ENCODE peak calls at places on chromosomes 1 and 21, in eight cellular contexts. A, D, N, Q, C, X, I and T are unnamed samples. For H3K27me3, the result is how much of the 10 kb centered on the place peaks cover.

GRCh38 chr1:186680031-186681012 is at the start of gene PTGS2:
- DNase-seq in A (peak), C (peak), I (peak), N (peak), D (peak), X (peak), Q (peak), T (peak)

GRCh38 chr1:34460193-34460592 is 283.5 kb downstream of the C1orf94 start:
- DNase-seq in C (peak), A (no peak), X (no peak), D (no peak), Q (peak), N (no peak), I (peak), T (peak)

GRCh38 chr1:58861510-58861909 is 77.7 kb upstream of the JUN start:
- DNase-seq in D (no peak), C (no peak), A (no peak), X (no peak), Q (no peak), N (peak), I (no peak), T (no peak)

GRCh38 chr1:44168520-44169098 is 27.2 kb upstream of the KLF18 start:
- DNase-seq in D (no peak), N (no peak), I (no peak), C (no peak), X (no peak), Q (no peak), A (no peak), T (no peak)

GRCh38 chr1:228809621-228810313 is 74.5 kb downstream of the RHOU start:
- DNase-seq in Q (peak), X (no peak), D (no peak), N (peak), C (no peak), I (no peak), A (peak), T (no peak)

GRCh38 chr1:8745749-8746390 is 71.6 kb downstream of the RERE start:
- DNase-seq in N (no peak), I (no peak), C (no peak), A (no peak), D (no peak), X (no peak), Q (no peak), T (no peak)

GRCh38 chr21:45870851-45871615 is 110.5 kb upstream of the COL6A1 start:
- DNase-seq in I (no peak), X (peak), D (no peak), Q (peak), A (no peak), N (no peak), C (no peak), T (no peak)

GRCh38 chr1:174058639-174059038 is 36.5 kb upstream of the RC3H1 start:
- DNase-seq in A (no peak), D (no peak), I (no peak), Q (no peak), X (no peak), N (no peak), C (no peak), T (no peak)

GRCh38 chr1:182584746-182585145 is 4.3 kb downstream of the RNASEL start:
- DNase-seq in D (no peak), I (no peak), X (no peak), A (no peak), Q (no peak), C (no peak), N (no peak), T (no peak)

GRCh38 chr21:34524671-34525601 is 12.9 kb upstream of the KCNE1 start:
- DNase-seq in I (peak), X (no peak), A (no peak), Q (peak), N (no peak), D (no peak), C (no peak), T (peak)

GRCh38 chr1:45299981-45300668 is 26.6 kb upstream of the HPDL start:
- DNase-seq in Q (peak), N (peak), X (no peak), D (peak), I (peak), A (no peak), C (peak), T (peak)

GRCh38 chr1:181704556-181704955 is 221.2 kb downstream of the CACNA1E start:
- DNase-seq in C (no peak), D (no peak), X (no peak), N (no peak), I (peak), Q (no peak), A (no peak), T (no peak)

GRCh38 chr1:232463226-232463625 is 166.7 kb downstream of the SIPA1L2 start:
- DNase-seq in I (no peak), A (no peak), X (no peak), D (no peak), Q (no peak), N (no peak), C (no peak), T (no peak)

GRCh38 chr1:8817413-8818324 is at the start of gene RERE:
- DNase-seq in N (peak), C (peak), A (peak), D (peak), I (peak), X (peak), Q (peak), T (peak)

GRCh38 chr21:42111811-42112210 is 40.7 kb downstream of the UMODL1 start:
- DNase-seq in C (no peak), A (no peak), Q (no peak), X (peak), D (no peak), N (no peak), I (no peak), T (no peak)

GRCh38 chr1:226308166-226308722 is 720 bp downstream of the LIN9 start:
- DNase-seq in N (no peak), D (peak), Q (no peak), X (no peak), I (peak), C (no peak), A (peak), T (peak)

GRCh38 chr1:241776911-241777310 is 71.1 kb upstream of the EXO1 start:
- DNase-seq in A (no peak), X (no peak), N (no peak), D (no peak), I (no peak), Q (no peak), C (no peak), T (no peak)

GRCh38 chr1:8723010-8723409 is 94.4 kb downstream of the RERE start:
- DNase-seq in N (no peak), X (no peak), A (no peak), D (no peak), Q (no peak), C (no peak), I (no peak), T (no peak)

GRCh38 chr1:186763107-186763506 is 65.6 kb upstream of the PLA2G4A start:
- DNase-seq in X (no peak), C (no peak), A (no peak), Q (no peak), D (no peak), N (no peak), I (no peak), T (no peak)

GRCh38 chr1:1511533-1512285 is at the start of gene ATAD3A:
- DNase-seq in X (peak), C (peak), D (peak), Q (peak), A (peak), N (peak), I (peak), T (peak)
- TF ChIP-seq CTCF in X (no peak), C (no peak), D (no peak), Q (no peak), A (no peak), N (no peak), I (no peak), T (no peak)

DNA sequence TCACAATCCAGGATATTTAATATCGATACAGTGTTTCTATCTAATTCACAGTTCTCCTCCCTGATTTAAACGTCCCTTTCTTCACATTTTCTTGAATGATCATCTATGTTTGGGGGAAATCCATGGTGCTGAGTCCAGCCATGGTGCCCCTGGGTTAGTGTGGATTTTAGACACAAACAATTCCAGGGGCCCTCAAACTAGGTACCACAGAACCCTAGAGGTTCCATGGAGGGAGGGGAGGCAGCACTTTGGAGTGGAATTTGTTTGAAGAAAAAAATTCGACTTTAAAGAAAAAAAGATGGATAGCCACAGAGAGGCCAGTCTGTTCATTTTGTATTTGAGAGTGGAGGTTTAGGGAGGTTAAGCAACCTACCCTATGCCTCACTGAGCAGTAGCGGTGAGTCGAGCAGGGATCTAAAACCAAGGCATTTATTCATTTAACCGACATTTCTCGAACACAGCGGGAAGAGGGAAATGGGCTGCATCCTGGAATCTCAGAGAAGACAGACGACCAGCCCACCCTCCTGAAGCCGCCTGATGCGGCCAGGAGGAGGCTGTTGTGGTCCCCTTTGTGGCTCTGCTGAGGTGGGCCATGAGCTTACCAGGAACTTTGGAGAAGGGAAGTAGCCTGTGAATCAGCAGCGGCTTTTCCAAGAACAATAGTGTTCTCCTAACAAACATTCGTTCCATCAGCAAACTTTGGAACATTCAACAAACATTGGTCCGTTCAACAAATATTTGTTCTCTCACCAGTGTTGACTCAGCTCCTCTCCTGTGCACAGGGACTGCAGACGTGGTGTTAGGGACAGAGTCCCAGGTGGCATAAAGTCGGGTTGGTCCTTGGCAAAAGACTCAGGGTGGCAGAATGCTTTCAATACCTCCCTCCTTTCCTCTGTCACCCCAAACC is 103.5 kb upstream of the ZBTB40 start:
- DNase-seq in X (no peak), I (no peak), C (no peak), N (no peak), A (no peak), D (no peak), Q (no peak), T (no peak)
- H3K27me3 ChIP-seq in X (half or more), I (under half), C (under half), N (under half), A (under half), D (under half), Q (under half), T (under half)

GRCh38 chr1:941027-941587 is 17.4 kb downstream of the SAMD11 start:
- DNase-seq in X (no peak), I (no peak), A (no peak), C (no peak), Q (no peak), N (no peak), D (peak), T (no peak)
- H3K4me3 ChIP-seq in X (peak), I (peak), A (peak), C (no peak), Q (peak), N (peak), D (no peak), T (peak)

GRCh38 chr1:230102472-230102871 is 35.4 kb downstream of the GALNT2 start:
- DNase-seq in I (no peak), A (no peak), N (no peak), D (no peak), Q (no peak), C (no peak), X (no peak), T (no peak)

GRCh38 chr1:230103341-230104173 is 36.5 kb downstream of the GALNT2 start:
- DNase-seq in N (no peak), Q (no peak), X (no peak), I (no peak), A (no peak), D (no peak), C (no peak), T (no peak)

GRCh38 chr1:230105245-230105753 is 38.3 kb downstream of the GALNT2 start:
- DNase-seq in Q (no peak), I (no peak), N (no peak), A (no peak), X (no peak), D (no peak), C (no peak), T (no peak)

GRCh38 chr1:230105754-230106625 is 39.0 kb downstream of the GALNT2 start:
- DNase-seq in C (peak), Q (no peak), N (peak), I (no peak), X (no peak), A (no peak), D (no peak), T (no peak)

DNA sequence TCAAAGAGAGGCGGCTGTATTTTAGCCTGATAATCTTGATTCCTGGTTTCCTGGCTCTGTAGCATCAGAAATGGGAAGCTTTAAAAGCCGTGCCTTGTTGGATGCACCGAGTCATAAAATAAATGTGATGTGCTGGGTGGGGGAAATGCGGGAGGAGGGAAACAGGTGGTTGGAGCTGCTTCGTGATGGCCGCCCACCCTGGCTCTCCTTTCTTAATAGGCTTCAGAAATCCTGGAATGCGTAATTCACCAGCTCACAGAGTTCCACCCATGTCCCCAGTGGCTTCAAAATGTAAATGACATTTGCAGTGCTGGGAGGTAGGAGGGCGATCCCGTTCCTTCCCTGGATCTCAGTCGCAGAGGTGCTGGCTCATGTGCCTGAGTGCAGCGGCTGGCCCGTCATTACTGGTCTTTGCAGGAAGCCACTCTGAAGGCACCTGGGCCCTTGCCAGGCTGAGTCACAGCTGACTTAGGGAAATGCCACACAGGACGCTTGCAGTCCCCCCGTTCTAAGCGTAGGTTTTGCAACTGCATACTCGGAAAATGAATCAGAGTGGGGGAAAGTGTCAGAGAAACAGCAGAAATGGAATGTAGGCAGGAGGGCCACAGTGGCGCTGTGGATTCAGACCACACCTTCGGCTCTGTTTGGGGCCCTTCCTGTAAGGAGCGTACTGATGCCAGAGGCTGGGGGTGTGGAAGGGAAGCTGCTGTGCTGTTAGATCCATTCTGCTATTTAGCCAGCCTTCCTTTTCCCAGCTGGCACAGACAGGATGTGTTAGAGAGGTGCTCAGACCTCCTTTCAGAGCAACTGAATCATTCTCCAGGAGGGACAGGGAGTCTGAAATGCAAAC is 37.6 kb downstream of the GALNT2 start:
- DNase-seq in A (peak), Q (peak), I (peak), X (peak), N (peak), D (peak), C (peak), T (no peak)
- TF ChIP-seq CTCF in A (no peak), Q (no peak), I (no peak), X (no peak), N (no peak), D (no peak), C (no peak), T (no peak)

GRCh38 chr1:61497013-61497412 is 227.9 kb downstream of the TM2D1 start:
- DNase-seq in I (no peak), A (no peak), Q (no peak), D (no peak), N (no peak), C (no peak), X (no peak), T (no peak)
- H3K27me3 ChIP-seq in I (under half), A (under half), Q (under half), D (under half), N (under half), C (under half), X (under half), T (under half)

GRCh38 chr1:217089239-217090014 is 366.2 kb upstream of the ESRRG start:
- DNase-seq in N (no peak), C (no peak), X (peak), Q (peak), D (no peak), I (peak), A (no peak), T (no peak)
- H3K4me3 ChIP-seq in N (peak), C (peak), X (peak), Q (peak), D (no peak), I (peak), A (peak), T (no peak)

DNA sequence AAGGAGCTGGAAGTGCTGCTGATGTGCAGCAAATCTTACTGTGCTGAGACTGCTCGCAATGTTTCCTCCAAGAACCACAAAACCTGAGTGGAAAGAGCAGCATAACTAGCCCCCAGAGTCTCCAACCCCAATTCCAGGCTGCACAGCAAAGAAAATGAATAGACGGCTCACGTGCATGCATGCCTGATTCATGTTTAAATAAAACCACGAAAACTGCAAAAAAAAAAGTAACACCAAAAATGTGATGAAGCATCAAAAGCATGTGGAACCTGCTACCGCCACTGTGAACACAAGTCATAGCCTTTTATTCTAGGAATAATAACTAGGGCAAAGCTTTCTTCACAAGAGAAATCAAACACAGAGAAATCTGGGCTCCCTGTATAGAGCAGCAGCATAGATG is 9.6 kb upstream of the TRNP1 start:
- DNase-seq in A (no peak), X (no peak), N (no peak), Q (no peak), D (no peak), C (no peak), I (no peak), T (no peak)
- TF ChIP-seq CTCF in A (no peak), X (no peak), N (no peak), Q (no peak), D (no peak), C (no peak), I (no peak), T (no peak)

GRCh38 chr1:212600071-212600915 is 8.3 kb upstream of the ATF3 start:
- DNase-seq in I (no peak), N (no peak), D (no peak), A (peak), Q (peak), X (no peak), C (no peak), T (no peak)

GRCh38 chr1:212601524-212601923 is 7.0 kb upstream of the ATF3 start:
- DNase-seq in N (peak), C (no peak), I (no peak), X (no peak), Q (no peak), A (no peak), D (no peak), T (no peak)

GRCh38 chr1:212596798-212597197 is 11.8 kb upstream of the ATF3 start:
- DNase-seq in N (no peak), I (no peak), Q (peak), A (peak), C (no peak), D (no peak), X (no peak), T (no peak)

GRCh38 chr1:212597495-212597894 is 11.1 kb upstream of the ATF3 start:
- DNase-seq in Q (no peak), A (no peak), C (no peak), X (no peak), D (no peak), I (no peak), N (no peak), T (no peak)

GRCh38 chr1:212600980-212601379 is 7.6 kb upstream of the ATF3 start:
- DNase-seq in Q (peak), I (no peak), N (peak), X (no peak), A (no peak), C (no peak), D (no peak), T (no peak)
- H3K27me3 ChIP-seq in Q (under half), I (half or more), N (under half), X (under half), A (under half), C (under half), D (under half), T (under half)

GRCh38 chr1:167940264-167940663 is 3.4 kb upstream of the MPC2 start:
- DNase-seq in N (no peak), C (no peak), A (no peak), I (no peak), X (no peak), Q (no peak), D (no peak), T (no peak)

GRCh38 chr1:167938083-167938482 is 1.2 kb upstream of the MPC2 start:
- DNase-seq in D (no peak), C (no peak), Q (no peak), N (no peak), I (no peak), A (no peak), X (no peak), T (no peak)

GRCh38 chr1:167947733-167948132 is 10.9 kb upstream of the MPC2 start:
- DNase-seq in N (no peak), D (no peak), X (no peak), I (no peak), C (no peak), Q (no peak), A (no peak), T (no peak)

GRCh38 chr1:167937709-167938010 is 788 bp upstream of the MPC2 start:
- DNase-seq in D (no peak), I (no peak), A (no peak), X (no peak), C (no peak), N (no peak), Q (no peak), T (no peak)

GRCh38 chr1:167943541-167943940 is 6.7 kb upstream of the MPC2 start:
- DNase-seq in Q (no peak), I (no peak), D (no peak), X (no peak), C (no peak), A (no peak), N (no peak), T (no peak)
- H3K4me3 ChIP-seq in Q (no peak), I (no peak), D (no peak), X (no peak), C (no peak), A (no peak), N (no peak), T (no peak)

GRCh38 chr1:12339410-12339809 is 109.6 kb downstream of the VPS13D start:
- DNase-seq in Q (no peak), I (no peak), A (no peak), D (no peak), X (no peak), C (no peak), N (no peak), T (no peak)
- TF ChIP-seq CTCF in Q (peak), I (peak), A (no peak), D (no peak), X (no peak), C (no peak), N (no peak), T (peak)